ENCODE peak calls at places on chromosomes 12 and 14, in eight cellular contexts. L is astrocyte of the spinal cord, B is substantia nigra, Z is GM23338, X is ACHN, S is tibial artery, V is OCI-LY7, C is H9. G is an unnamed sample.
A peak's percentile ranks its signal among the peaks of the same experiment; 100 is the strongest.

GRCh38 chr12:51009038-51009437 is 17.1 kb downstream of the SLC11A2 start:
- DNase-seq in L (peak; percentile 23), B (peak; percentile 87), Z (no peak), X (peak; percentile 83), S (peak; percentile 79), V (no peak), C (no peak), G (peak; percentile 41)

GRCh38 chr14:56118611-56119181 is 485 bp downstream of the PELI2 start:
- DNase-seq in L (no peak), B (peak; percentile 57), Z (peak; percentile 42), X (no peak), S (peak; percentile 31), V (peak; percentile 14), C (no peak), G (peak; percentile 21)

GRCh38 chr14:31510222-31510621 is 22.4 kb upstream of the GPR33 start:
- DNase-seq in L (peak; percentile 19), B (no peak), Z (peak; percentile 46), X (peak; percentile 27), S (no peak), V (peak; percentile 39), C (no peak), G (no peak)

GRCh38 chr12:106681210-106681609 is 93.3 kb upstream of the RIC8B start:
- DNase-seq in L (no peak), B (no peak), Z (no peak), X (no peak), S (no peak), V (no peak), C (no peak), G (no peak)

GRCh38 chr14:104931771-104932675 is 7.3 kb downstream of the PLD4 start:
- DNase-seq in L (no peak), B (no peak), Z (peak; percentile 57), X (no peak), S (peak; percentile 19), V (no peak), C (peak; percentile 46), G (no peak)

GRCh38 chr14:100538566-100539318 is 48.5 kb downstream of the BEGAIN start:
- DNase-seq in L (no peak), B (no peak), Z (no peak), X (no peak), S (peak; percentile 8), V (no peak), C (no peak), G (no peak)

GRCh38 chr12:123242083-123242904 is 9.1 kb downstream of the MTRFR start:
- DNase-seq in L (no peak), B (no peak), Z (no peak), X (no peak), S (no peak), V (no peak), C (no peak), G (no peak)

GRCh38 chr12:75603475-75603874 is 92.1 kb upstream of the KRR1 start:
- DNase-seq in L (peak; percentile 35), B (no peak), Z (no peak), X (no peak), S (no peak), V (no peak), C (no peak), G (no peak)

GRCh38 chr12:66602483-66603143 is 76.3 kb downstream of the GRIP1 start:
- DNase-seq in L (no peak), B (no peak), Z (no peak), X (no peak), S (no peak), V (peak; percentile 48), C (no peak), G (no peak)

GRCh38 chr12:132708150-132708549 is 2.5 kb upstream of the PGAM5 start:
- DNase-seq in L (no peak), B (no peak), Z (no peak), X (no peak), S (no peak), V (no peak), C (no peak), G (no peak)

GRCh38 chr12:22935501-22935900 is 310.5 kb downstream of the ETNK1 start:
- DNase-seq in L (no peak), B (no peak), Z (no peak), X (no peak), S (no peak), V (no peak), C (no peak), G (no peak)

GRCh38 chr12:113278631-113279030 is 56.3 kb downstream of the SLC8B1 start:
- DNase-seq in L (no peak), B (no peak), Z (no peak), X (no peak), S (peak; percentile 17), V (no peak), C (no peak), G (no peak)

GRCh38 chr12:542290-543113 is 82.8 kb downstream of the B4GALNT3 start:
- DNase-seq in L (no peak), B (no peak), Z (no peak), X (no peak), S (no peak), V (no peak), C (no peak), G (no peak)

GRCh38 chr12:81668475-81668874 is 90.7 kb downstream of the PPFIA2 start:
- DNase-seq in L (peak; percentile 96), B (no peak), Z (no peak), X (peak; percentile 79), S (no peak), V (no peak), C (no peak), G (no peak)

GRCh38 chr14:43503508-43503907 is 1003.6 kb downstream of the FSCB start:
- DNase-seq in L (no peak), B (no peak), Z (peak; percentile 7), X (peak; percentile 19), S (no peak), V (no peak), C (no peak), G (no peak)

GRCh38 chr14:26855051-26855753 is 257.4 kb upstream of the NOVA1 start:
- DNase-seq in L (no peak), B (no peak), Z (no peak), X (no peak), S (no peak), V (no peak), C (no peak), G (no peak)

G was measured in heart right ventricle.